ENCODE peak calls at places on chromosomes 7 and 10, in seven cellular contexts. One of them, this sample, is unnamed.

GRCh38 chr7:94481246-94481645 is 28.4 kb upstream of the CASD1 start:
- DNase-seq in fibroblast of villous mesenchyme: no peak
- DNase-seq in mesendoderm: no peak
- DNase-seq in tibial artery: no peak
- DNase-seq in fibroblast of pulmonary artery: no peak
- DNase-seq in epithelial cell of esophagus: no peak
- DNase-seq in left lung: no peak
- DNase-seq in this sample: no peak

GRCh38 chr10:113329121-113329596 is 223.7 kb upstream of the HABP2 start:
- DNase-seq in fibroblast of pulmonary artery: peak
- DNase-seq in fibroblast of villous mesenchyme: peak
- DNase-seq in tibial artery: no peak
- DNase-seq in epithelial cell of esophagus: no peak
- DNase-seq in mesendoderm: no peak
- DNase-seq in left lung: no peak
- DNase-seq in this sample: peak

GRCh38 chr10:33263453-33263852 is 71.0 kb downstream of the NRP1 start:
- DNase-seq in fibroblast of villous mesenchyme: peak
- DNase-seq in tibial artery: no peak
- DNase-seq in mesendoderm: no peak
- DNase-seq in epithelial cell of esophagus: no peak
- DNase-seq in left lung: no peak
- DNase-seq in fibroblast of pulmonary artery: peak
- DNase-seq in this sample: peak

GRCh38 chr7:64625114-64626082 is 40.5 kb upstream of the ZNF107 start:
- DNase-seq in mesendoderm: peak
- DNase-seq in left lung: no peak
- DNase-seq in epithelial cell of esophagus: no peak
- DNase-seq in tibial artery: no peak
- DNase-seq in fibroblast of pulmonary artery: no peak
- DNase-seq in fibroblast of villous mesenchyme: no peak
- DNase-seq in this sample: no peak

GRCh38 chr10:11867497-11867896 is 44.3 kb downstream of the PROSER2 start:
- DNase-seq in left lung: no peak
- DNase-seq in tibial artery: no peak
- DNase-seq in mesendoderm: no peak
- DNase-seq in fibroblast of villous mesenchyme: no peak
- DNase-seq in epithelial cell of esophagus: no peak
- DNase-seq in fibroblast of pulmonary artery: no peak
- DNase-seq in this sample: no peak

GRCh38 chr10:126110434-126110833 is 214.1 kb downstream of the FANK1 start:
- DNase-seq in mesendoderm: no peak
- DNase-seq in tibial artery: no peak
- DNase-seq in fibroblast of pulmonary artery: peak
- DNase-seq in fibroblast of villous mesenchyme: peak
- DNase-seq in left lung: no peak
- DNase-seq in epithelial cell of esophagus: peak
- DNase-seq in this sample: no peak

GRCh38 chr10:126117196-126117595 is 220.8 kb downstream of the FANK1 start:
- DNase-seq in tibial artery: no peak
- DNase-seq in left lung: no peak
- DNase-seq in mesendoderm: no peak
- DNase-seq in fibroblast of villous mesenchyme: no peak
- DNase-seq in fibroblast of pulmonary artery: no peak
- DNase-seq in epithelial cell of esophagus: no peak
- DNase-seq in this sample: no peak

GRCh38 chr7:120742370-120742769 is 115.6 kb downstream of the TSPAN12 start:
- DNase-seq in fibroblast of villous mesenchyme: no peak
- DNase-seq in tibial artery: no peak
- DNase-seq in fibroblast of pulmonary artery: no peak
- DNase-seq in epithelial cell of esophagus: peak
- DNase-seq in left lung: no peak
- DNase-seq in mesendoderm: peak
- DNase-seq in this sample: no peak

GRCh38 chr10:64041185-64041988 is 520.2 kb downstream of the REEP3 start:
- DNase-seq in left lung: peak
- DNase-seq in epithelial cell of esophagus: peak
- DNase-seq in tibial artery: peak
- DNase-seq in fibroblast of pulmonary artery: peak
- DNase-seq in mesendoderm: peak
- DNase-seq in fibroblast of villous mesenchyme: peak
- DNase-seq in this sample: peak
- H3K4me3 ChIP-seq in left lung: peak
- H3K4me3 ChIP-seq in epithelial cell of esophagus: peak
- H3K4me3 ChIP-seq in tibial artery: peak
- H3K4me3 ChIP-seq in fibroblast of pulmonary artery: peak
- H3K4me3 ChIP-seq in mesendoderm: no peak
- H3K4me3 ChIP-seq in fibroblast of villous mesenchyme: peak
- H3K4me3 ChIP-seq in this sample: peak

DNA sequence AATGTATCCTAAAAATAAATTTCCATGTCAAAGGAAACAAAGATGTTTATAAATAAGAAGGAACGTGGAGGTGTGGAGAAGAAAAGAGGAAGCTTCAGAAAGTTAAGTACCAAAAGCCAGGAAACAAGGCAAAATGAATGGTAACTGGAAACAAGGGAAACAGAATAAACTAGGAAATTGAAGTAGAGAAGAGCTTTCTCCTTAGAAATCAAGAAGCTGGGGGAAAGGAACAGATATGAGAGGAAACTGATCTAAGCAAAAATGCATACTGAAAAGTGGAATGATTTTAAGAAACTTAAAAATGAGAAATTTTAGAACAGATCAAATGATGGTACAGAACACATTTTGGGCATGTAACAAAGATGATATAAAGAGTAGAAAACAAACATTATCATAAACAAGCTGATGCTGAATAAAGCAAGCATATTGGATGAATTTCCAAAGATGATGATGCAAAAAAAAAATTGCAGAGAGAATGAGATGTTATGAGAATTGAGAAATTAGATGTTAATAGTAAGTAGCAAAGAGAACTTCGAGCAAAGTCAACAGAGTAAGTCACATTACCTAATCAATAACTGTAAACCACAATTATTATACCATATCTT is 1.9 kb downstream of the BRAF start:
- DNase-seq in mesendoderm: no peak
- DNase-seq in epithelial cell of esophagus: no peak
- DNase-seq in fibroblast of villous mesenchyme: no peak
- DNase-seq in fibroblast of pulmonary artery: no peak
- DNase-seq in tibial artery: no peak
- DNase-seq in left lung: no peak
- DNase-seq in this sample: no peak
- H3K4me3 ChIP-seq in mesendoderm: no peak
- H3K4me3 ChIP-seq in epithelial cell of esophagus: no peak
- H3K4me3 ChIP-seq in fibroblast of villous mesenchyme: peak
- H3K4me3 ChIP-seq in fibroblast of pulmonary artery: peak
- H3K4me3 ChIP-seq in tibial artery: peak
- H3K4me3 ChIP-seq in left lung: no peak
- H3K4me3 ChIP-seq in this sample: peak

GRCh38 chr7:30752979-30753378 is 1.0 kb downstream of the INMT start:
- DNase-seq in left lung: no peak
- DNase-seq in fibroblast of villous mesenchyme: peak
- DNase-seq in fibroblast of pulmonary artery: peak
- DNase-seq in mesendoderm: no peak
- DNase-seq in epithelial cell of esophagus: no peak
- DNase-seq in tibial artery: peak
- DNase-seq in this sample: no peak
- H3K4me3 ChIP-seq in left lung: peak
- H3K4me3 ChIP-seq in fibroblast of villous mesenchyme: peak
- H3K4me3 ChIP-seq in fibroblast of pulmonary artery: peak
- H3K4me3 ChIP-seq in mesendoderm: no peak
- H3K4me3 ChIP-seq in epithelial cell of esophagus: no peak
- H3K4me3 ChIP-seq in tibial artery: peak
- H3K4me3 ChIP-seq in this sample: no peak

GRCh38 chr10:97406064-97406463 is 4.9 kb upstream of the RRP12 start:
- DNase-seq in left lung: no peak
- DNase-seq in fibroblast of pulmonary artery: no peak
- DNase-seq in mesendoderm: no peak
- DNase-seq in tibial artery: no peak
- DNase-seq in epithelial cell of esophagus: no peak
- DNase-seq in fibroblast of villous mesenchyme: no peak
- DNase-seq in this sample: no peak

GRCh38 chr10:97407952-97408248 is 6.8 kb upstream of the RRP12 start:
- DNase-seq in fibroblast of villous mesenchyme: no peak
- DNase-seq in epithelial cell of esophagus: no peak
- DNase-seq in mesendoderm: no peak
- DNase-seq in left lung: no peak
- DNase-seq in fibroblast of pulmonary artery: no peak
- DNase-seq in tibial artery: no peak
- DNase-seq in this sample: no peak

GRCh38 chr10:97404044-97404443 is 2.9 kb upstream of the RRP12 start:
- DNase-seq in mesendoderm: no peak
- DNase-seq in fibroblast of villous mesenchyme: no peak
- DNase-seq in fibroblast of pulmonary artery: no peak
- DNase-seq in epithelial cell of esophagus: no peak
- DNase-seq in tibial artery: no peak
- DNase-seq in left lung: no peak
- DNase-seq in this sample: no peak

GRCh38 chr10:97408496-97408992 is 7.4 kb upstream of the RRP12 start:
- DNase-seq in tibial artery: no peak
- DNase-seq in mesendoderm: no peak
- DNase-seq in left lung: no peak
- DNase-seq in fibroblast of pulmonary artery: no peak
- DNase-seq in epithelial cell of esophagus: peak
- DNase-seq in fibroblast of villous mesenchyme: no peak
- DNase-seq in this sample: peak

DNA sequence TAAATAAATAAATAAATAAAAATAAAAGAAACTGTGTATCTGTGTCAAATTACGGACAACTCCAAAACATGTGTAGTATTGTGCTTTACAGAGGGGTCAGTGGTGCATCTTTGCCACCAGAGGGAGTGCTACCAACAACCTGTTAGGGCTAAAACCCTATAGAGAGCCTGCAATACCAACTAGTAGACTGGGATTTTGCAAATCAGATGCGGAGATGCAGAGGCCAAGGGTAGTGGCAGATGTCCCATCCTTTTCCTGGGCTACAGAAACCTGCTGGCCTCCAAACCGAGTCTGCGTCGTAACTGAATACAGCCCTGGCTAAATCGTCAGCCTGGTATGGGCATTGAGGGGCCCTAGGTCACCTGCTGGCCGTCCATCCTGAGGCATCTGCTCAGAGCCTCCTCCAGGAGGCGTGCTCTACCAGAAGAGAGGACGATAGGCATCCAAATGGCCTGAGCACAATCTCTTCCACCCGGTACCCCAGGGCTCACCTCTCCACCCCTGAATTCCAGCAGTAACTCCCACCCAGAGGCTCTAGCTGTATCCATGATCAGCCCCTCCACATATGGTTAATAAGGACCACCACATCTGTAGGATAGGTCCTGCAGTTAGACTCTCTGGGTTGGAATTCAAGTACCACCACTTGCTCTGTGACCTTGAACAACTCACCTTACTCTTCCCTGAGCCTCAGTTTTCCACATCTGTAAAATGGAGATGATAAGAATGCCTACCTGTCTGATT is 6.2 kb upstream of the RRP12 start:
- DNase-seq in tibial artery: no peak
- DNase-seq in left lung: no peak
- DNase-seq in fibroblast of villous mesenchyme: peak
- DNase-seq in mesendoderm: peak
- DNase-seq in epithelial cell of esophagus: peak
- DNase-seq in fibroblast of pulmonary artery: peak
- DNase-seq in this sample: peak
- H3K4me3 ChIP-seq in tibial artery: no peak
- H3K4me3 ChIP-seq in left lung: no peak
- H3K4me3 ChIP-seq in fibroblast of villous mesenchyme: peak
- H3K4me3 ChIP-seq in mesendoderm: no peak
- H3K4me3 ChIP-seq in epithelial cell of esophagus: no peak
- H3K4me3 ChIP-seq in fibroblast of pulmonary artery: no peak
- H3K4me3 ChIP-seq in this sample: no peak

GRCh38 chr10:98328163-98328562 is 60.2 kb upstream of the LOXL4 start:
- DNase-seq in epithelial cell of esophagus: no peak
- DNase-seq in mesendoderm: no peak
- DNase-seq in left lung: no peak
- DNase-seq in tibial artery: no peak
- DNase-seq in fibroblast of villous mesenchyme: no peak
- DNase-seq in fibroblast of pulmonary artery: no peak
- DNase-seq in this sample: no peak

GRCh38 chr10:98323221-98324164 is 55.5 kb upstream of the LOXL4 start:
- DNase-seq in mesendoderm: peak
- DNase-seq in fibroblast of pulmonary artery: peak
- DNase-seq in left lung: peak
- DNase-seq in tibial artery: peak
- DNase-seq in fibroblast of villous mesenchyme: peak
- DNase-seq in epithelial cell of esophagus: peak
- DNase-seq in this sample: peak

GRCh38 chr10:98331888-98332287 is 63.9 kb upstream of the LOXL4 start:
- DNase-seq in left lung: no peak
- DNase-seq in mesendoderm: peak
- DNase-seq in fibroblast of villous mesenchyme: no peak
- DNase-seq in fibroblast of pulmonary artery: no peak
- DNase-seq in tibial artery: no peak
- DNase-seq in epithelial cell of esophagus: peak
- DNase-seq in this sample: peak

GRCh38 chr10:98328640-98329039 is 60.6 kb upstream of the LOXL4 start:
- DNase-seq in fibroblast of pulmonary artery: no peak
- DNase-seq in left lung: no peak
- DNase-seq in fibroblast of villous mesenchyme: no peak
- DNase-seq in mesendoderm: no peak
- DNase-seq in tibial artery: no peak
- DNase-seq in epithelial cell of esophagus: no peak
- DNase-seq in this sample: no peak

GRCh38 chr10:98326621-98327027 is 58.6 kb upstream of the LOXL4 start:
- DNase-seq in fibroblast of villous mesenchyme: no peak
- DNase-seq in mesendoderm: no peak
- DNase-seq in fibroblast of pulmonary artery: no peak
- DNase-seq in tibial artery: no peak
- DNase-seq in left lung: no peak
- DNase-seq in epithelial cell of esophagus: no peak
- DNase-seq in this sample: no peak
- H3K4me3 ChIP-seq in fibroblast of villous mesenchyme: no peak
- H3K4me3 ChIP-seq in mesendoderm: no peak
- H3K4me3 ChIP-seq in fibroblast of pulmonary artery: no peak
- H3K4me3 ChIP-seq in tibial artery: no peak
- H3K4me3 ChIP-seq in left lung: no peak
- H3K4me3 ChIP-seq in epithelial cell of esophagus: no peak
- H3K4me3 ChIP-seq in this sample: no peak

DNA sequence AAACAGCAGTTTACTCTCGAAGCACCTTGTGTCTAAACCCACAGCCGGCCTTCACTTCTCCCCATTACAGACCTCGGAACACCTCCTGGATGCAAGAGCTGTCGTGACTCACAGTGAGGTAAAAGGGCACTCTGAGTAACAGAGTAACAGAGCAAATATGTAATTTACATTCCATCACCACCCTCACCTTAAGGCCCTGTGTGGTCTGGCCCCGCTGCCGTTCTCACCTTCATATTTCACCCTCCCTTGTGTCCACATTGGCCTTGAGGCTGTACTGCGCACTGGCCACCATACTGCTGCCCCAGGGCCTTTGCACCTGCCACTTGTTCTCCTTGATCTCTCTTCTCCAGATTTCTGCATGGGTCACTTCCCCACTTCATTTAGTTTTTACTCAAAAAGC is 12.6 kb downstream of the FFAR4 start:
- DNase-seq in fibroblast of villous mesenchyme: no peak
- DNase-seq in fibroblast of pulmonary artery: no peak
- DNase-seq in left lung: no peak
- DNase-seq in mesendoderm: no peak
- DNase-seq in tibial artery: no peak
- DNase-seq in epithelial cell of esophagus: peak
- DNase-seq in this sample: peak
- H3K4me3 ChIP-seq in fibroblast of villous mesenchyme: no peak
- H3K4me3 ChIP-seq in fibroblast of pulmonary artery: no peak
- H3K4me3 ChIP-seq in left lung: no peak
- H3K4me3 ChIP-seq in mesendoderm: no peak
- H3K4me3 ChIP-seq in tibial artery: no peak
- H3K4me3 ChIP-seq in epithelial cell of esophagus: no peak
- H3K4me3 ChIP-seq in this sample: no peak

GRCh38 chr7:26078437-26079362 is 73.3 kb upstream of the NFE2L3 start:
- DNase-seq in left lung: peak
- DNase-seq in epithelial cell of esophagus: peak
- DNase-seq in fibroblast of villous mesenchyme: peak
- DNase-seq in tibial artery: peak
- DNase-seq in fibroblast of pulmonary artery: peak
- DNase-seq in mesendoderm: peak
- DNase-seq in this sample: peak
- H3K4me3 ChIP-seq in left lung: no peak
- H3K4me3 ChIP-seq in epithelial cell of esophagus: no peak
- H3K4me3 ChIP-seq in fibroblast of villous mesenchyme: no peak
- H3K4me3 ChIP-seq in tibial artery: no peak
- H3K4me3 ChIP-seq in fibroblast of pulmonary artery: no peak
- H3K4me3 ChIP-seq in mesendoderm: no peak
- H3K4me3 ChIP-seq in this sample: no peak